ENCODE peak calls at places on chromosomes 4 and X, in six cellular contexts. K, W, F, H, I and O are unnamed samples.

GRCh38 chr4:10832989-10833635 is 148.5 kb upstream of the CLNK start:
- DNase-seq in K (no peak), W (peak), F (no peak), H (no peak), I (no peak), O (no peak)

GRCh38 chrX:39214380-39215126 is 413.3 kb downstream of the MID1IP1 start:
- DNase-seq in K (peak), W (no peak), F (no peak), H (no peak), I (peak), O (no peak)

GRCh38 chr4:133424611-133425010 is 275.5 kb downstream of the PCDH10 start:
- DNase-seq in K (no peak), W (peak), F (no peak), H (no peak), I (no peak), O (no peak)

GRCh38 chrX:17859609-17860178 is 1.4 kb downstream of the RAI2 start:
- DNase-seq in K (no peak), W (peak), F (no peak), H (no peak), I (no peak), O (peak)

GRCh38 chr4:155745984-155746383 is 12.8 kb upstream of the GUCY1B1 start:
- DNase-seq in K (no peak), W (no peak), F (no peak), H (no peak), I (no peak), O (no peak)

GRCh38 chr4:126267689-126268088 is 952.9 kb downstream of the FAT4 start:
- DNase-seq in K (no peak), W (no peak), F (no peak), H (no peak), I (no peak), O (no peak)

GRCh38 chr4:80058740-80059139 is 14.3 kb downstream of the ANTXR2 start:
- DNase-seq in K (no peak), W (no peak), F (no peak), H (peak), I (no peak), O (peak)

GRCh38 chrX:11380187-11380586 is 87.0 kb downstream of the AMELX start:
- DNase-seq in K (no peak), W (no peak), F (no peak), H (no peak), I (no peak), O (no peak)

GRCh38 chr4:84985952-84986351 is 19.5 kb upstream of the WDFY3 start:
- DNase-seq in K (no peak), W (no peak), F (no peak), H (no peak), I (no peak), O (no peak)

GRCh38 chr4:3612934-3613333 is 80.7 kb upstream of the LRPAP1 start:
- DNase-seq in K (no peak), W (no peak), F (no peak), H (no peak), I (no peak), O (no peak)

GRCh38 chr4:72767903-72768817 is 199.1 kb upstream of the ADAMTS3 start:
- DNase-seq in K (no peak), W (no peak), F (no peak), H (peak), I (no peak), O (no peak)

GRCh38 chrX:23127586-23127985 is 127.8 kb downstream of the DDX53 start:
- DNase-seq in K (no peak), W (peak), F (no peak), H (no peak), I (no peak), O (no peak)

GRCh38 chr4:103786014-103786413 is 66.2 kb upstream of the TACR3 start:
- DNase-seq in K (no peak), W (peak), F (peak), H (peak), I (no peak), O (no peak)

GRCh38 chr4:173121044-173121685 is 47.4 kb upstream of the GALNT7 start:
- DNase-seq in K (no peak), W (peak), F (peak), H (peak), I (no peak), O (no peak)

GRCh38 chrX:116232833-116233232 is 62.3 kb downstream of the AGTR2 start:
- DNase-seq in K (no peak), W (no peak), F (no peak), H (no peak), I (no peak), O (no peak)

GRCh38 chr4:22897520-22898108 is 204.9 kb downstream of the GBA3 start:
- DNase-seq in K (no peak), W (peak), F (peak), H (peak), I (no peak), O (no peak)

GRCh38 chr4:107125496-107125895 is 89.4 kb upstream of the DKK2 start:
- DNase-seq in K (no peak), W (no peak), F (no peak), H (no peak), I (no peak), O (no peak)

GRCh38 chr4:23952258-23952657 is 62.4 kb upstream of the PPARGC1A start:
- DNase-seq in K (no peak), W (no peak), F (no peak), H (no peak), I (no peak), O (no peak)

GRCh38 chr4:180674629-180675367 is 1568.4 kb upstream of the TENM3 start:
- DNase-seq in K (no peak), W (peak), F (no peak), H (no peak), I (no peak), O (no peak)

GRCh38 chrX:150897371-150898319 is 823 bp downstream of the CD99L2 start:
- DNase-seq in K (no peak), W (peak), F (no peak), H (peak), I (no peak), O (peak)

GRCh38 chr4:85717847-85718246 is 242.9 kb downstream of the ARHGAP24 start:
- DNase-seq in K (no peak), W (no peak), F (no peak), H (no peak), I (no peak), O (no peak)

GRCh38 chrX:352181-352580 is 33.6 kb upstream of the GTPBP6 start:
- DNase-seq in K (no peak), W (no peak), F (no peak), H (no peak), I (no peak), O (no peak)

GRCh38 chr4:3193531-3194203 is 55.3 kb upstream of the MSANTD1 start:
- DNase-seq in K (no peak), W (peak), F (no peak), H (peak), I (no peak), O (no peak)

GRCh38 chrX:43970528-43970927 is 2.7 kb downstream of the NDP start:
- DNase-seq in K (no peak), W (no peak), F (no peak), H (no peak), I (no peak), O (no peak)

GRCh38 chrX:153726286-153727107 is 1.8 kb downstream of the ABCD1 start:
- DNase-seq in K (peak), W (no peak), F (peak), H (peak), I (peak), O (no peak)

GRCh38 chr4:129254126-129254525 is 158.2 kb downstream of the C4orf33 start:
- DNase-seq in K (no peak), W (no peak), F (no peak), H (no peak), I (no peak), O (no peak)

GRCh38 chrX:15242899-15243555 is 26.9 kb downstream of the ASB9 start:
- DNase-seq in K (no peak), W (peak), F (peak), H (peak), I (peak), O (peak)

GRCh38 chrX:68443155-68443868 is 10.0 kb upstream of the OPHN1 start:
- DNase-seq in K (no peak), W (no peak), F (no peak), H (peak), I (no peak), O (no peak)

GRCh38 chrX:134604701-134605271 is 53.5 kb downstream of the PLAC1 start:
- DNase-seq in K (no peak), W (peak), F (no peak), H (no peak), I (no peak), O (no peak)

GRCh38 chr4:89661490-89661889 is 175.5 kb downstream of the SNCA start:
- DNase-seq in K (no peak), W (no peak), F (no peak), H (no peak), I (no peak), O (no peak)

GRCh38 chrX:41381685-41382084 is 47.7 kb downstream of the DDX3X start:
- DNase-seq in K (no peak), W (no peak), F (no peak), H (peak), I (no peak), O (no peak)

GRCh38 chr4:13635281-13635799 is 7.8 kb upstream of the BOD1L1 start:
- DNase-seq in K (no peak), W (no peak), F (no peak), H (no peak), I (no peak), O (no peak)

GRCh38 chr4:56990109-56990508 is 11.4 kb downstream of the POLR2B start:
- DNase-seq in K (no peak), W (no peak), F (no peak), H (no peak), I (no peak), O (no peak)

GRCh38 chrX:106159861-106160282 is 8.2 kb upstream of the PWWP3B start:
- DNase-seq in K (no peak), W (no peak), F (no peak), H (no peak), I (no peak), O (no peak)

GRCh38 chr4:166700592-166700991 is 533.7 kb downstream of the SPOCK3 start:
- DNase-seq in K (no peak), W (no peak), F (no peak), H (no peak), I (no peak), O (no peak)

GRCh38 chrX:56000169-56000568 is 232.0 kb upstream of the KLF8 start:
- DNase-seq in K (no peak), W (no peak), F (no peak), H (no peak), I (no peak), O (no peak)